ENCODE peak calls at places on chromosomes 6 and 20, in eight cellular contexts. J, K, H, U, W, A, Y and Q are unnamed samples.

GRCh38 chr6:127547909-127548649 is 28.9 kb upstream of the C6orf58 start:
- DNase-seq in J (no peak), K (no peak), H (no peak), U (peak), W (no peak), A (no peak), Y (no peak), Q (no peak)

GRCh38 chr6:135995160-135995898 is 143.8 kb downstream of the PDE7B start:
- DNase-seq in J (peak), K (no peak), H (no peak), U (no peak), W (no peak), A (no peak), Y (no peak), Q (peak)

GRCh38 chr6:4133941-4134838 is 1.2 kb downstream of the ECI2 start:
- DNase-seq in J (no peak), K (no peak), H (no peak), U (peak), W (peak), A (peak), Y (peak), Q (no peak)

GRCh38 chr6:36362551-36363389 is 24.7 kb downstream of the ETV7 start:
- DNase-seq in J (no peak), K (no peak), H (no peak), U (no peak), W (no peak), A (no peak), Y (peak), Q (no peak)

GRCh38 chr6:37624606-37625574 is 72.8 kb downstream of the MDGA1 start:
- DNase-seq in J (no peak), K (no peak), H (no peak), U (peak), W (no peak), A (peak), Y (no peak), Q (no peak)

GRCh38 chr6:87718662-87719433 is 16.8 kb upstream of the AKIRIN2 start:
- DNase-seq in J (no peak), K (no peak), H (no peak), U (no peak), W (no peak), A (no peak), Y (peak), Q (no peak)

GRCh38 chr20:62558779-62559178 is 83.0 kb upstream of the GATA5 start:
- DNase-seq in J (no peak), K (no peak), H (no peak), U (peak), W (no peak), A (no peak), Y (no peak), Q (no peak)

GRCh38 chr20:49635171-49635570 is 67.2 kb upstream of the PTGIS start:
- DNase-seq in J (no peak), K (no peak), H (no peak), U (no peak), W (no peak), A (peak), Y (no peak), Q (no peak)

GRCh38 chr20:40279390-40279789 is 409.6 kb downstream of the MAFB start:
- DNase-seq in J (no peak), K (no peak), H (no peak), U (no peak), W (peak), A (peak), Y (peak), Q (no peak)

GRCh38 chr6:8322659-8323058 is 112.7 kb downstream of the SLC35B3 start:
- DNase-seq in J (no peak), K (no peak), H (no peak), U (no peak), W (no peak), A (no peak), Y (no peak), Q (no peak)

GRCh38 chr6:75204959-75205775 is 686 bp downstream of the COL12A1 start:
- DNase-seq in J (peak), K (no peak), H (no peak), U (peak), W (no peak), A (peak), Y (no peak), Q (no peak)

GRCh38 chr6:158708239-158708638 is 58.4 kb downstream of the SYTL3 start:
- DNase-seq in J (no peak), K (no peak), H (no peak), U (no peak), W (no peak), A (no peak), Y (no peak), Q (no peak)

GRCh38 chr6:159252955-159253508 is 83.8 kb downstream of the FNDC1 start:
- DNase-seq in J (peak), K (peak), H (peak), U (peak), W (peak), A (peak), Y (peak), Q (peak)

GRCh38 chr6:140069576-140069975 is 695.1 kb upstream of the CITED2 start:
- DNase-seq in J (no peak), K (no peak), H (no peak), U (no peak), W (no peak), A (no peak), Y (no peak), Q (no peak)

GRCh38 chr20:23363257-23363649 is 1.3 kb downstream of the GZF1 start:
- DNase-seq in J (no peak), K (no peak), H (no peak), U (no peak), W (no peak), A (no peak), Y (no peak), Q (no peak)

GRCh38 chr20:64083380-64084208 is 604 bp downstream of the LKAAEAR1 start:
- DNase-seq in J (peak), K (no peak), H (no peak), U (peak), W (peak), A (peak), Y (peak), Q (no peak)

GRCh38 chr6:45727228-45727627 is 288.4 kb downstream of the CLIC5 start:
- DNase-seq in J (no peak), K (no peak), H (no peak), U (no peak), W (no peak), A (no peak), Y (no peak), Q (no peak)

GRCh38 chr6:32439139-32439538 is 548 bp upstream of the HLA-DRA start:
- DNase-seq in J (no peak), K (no peak), H (no peak), U (no peak), W (no peak), A (no peak), Y (no peak), Q (no peak)

GRCh38 chr6:143804835-143805239 is 38.3 kb upstream of the LTV1 start:
- DNase-seq in J (no peak), K (no peak), H (no peak), U (no peak), W (peak), A (no peak), Y (no peak), Q (no peak)

GRCh38 chr6:117397536-117398227 is 28.1 kb downstream of the ROS1 start:
- DNase-seq in J (no peak), K (no peak), H (no peak), U (no peak), W (no peak), A (no peak), Y (no peak), Q (no peak)

GRCh38 chr20:40547492-40548129 is 141.4 kb downstream of the MAFB start:
- DNase-seq in J (no peak), K (no peak), H (no peak), U (no peak), W (no peak), A (no peak), Y (no peak), Q (no peak)

GRCh38 chr20:38935285-38935684 is 9.1 kb downstream of the FAM83D start:
- DNase-seq in J (peak), K (no peak), H (no peak), U (no peak), W (no peak), A (no peak), Y (no peak), Q (peak)

GRCh38 chr6:38453302-38453701 is 186.4 kb downstream of the BTBD9 start:
- DNase-seq in J (no peak), K (no peak), H (no peak), U (no peak), W (no peak), A (no peak), Y (no peak), Q (no peak)

GRCh38 chr6:20642441-20642840 is 108.2 kb downstream of the CDKAL1 start:
- DNase-seq in J (no peak), K (no peak), H (no peak), U (no peak), W (no peak), A (no peak), Y (no peak), Q (no peak)

GRCh38 chr6:104472245-104472644 is 387.5 kb downstream of the HACE1 start:
- DNase-seq in J (no peak), K (no peak), H (no peak), U (no peak), W (no peak), A (no peak), Y (no peak), Q (no peak)

GRCh38 chr6:26296857-26297648 is 67.9 kb upstream of the BTN3A2 start:
- DNase-seq in J (no peak), K (no peak), H (no peak), U (no peak), W (peak), A (no peak), Y (no peak), Q (no peak)

GRCh38 chr6:167397712-167398111 is 72.8 kb downstream of the TTLL2 start:
- DNase-seq in J (no peak), K (no peak), H (no peak), U (peak), W (no peak), A (no peak), Y (no peak), Q (no peak)

GRCh38 chr6:17986656-17987575 is 519 bp downstream of the KIF13A start:
- DNase-seq in J (peak), K (no peak), H (no peak), U (peak), W (peak), A (peak), Y (peak), Q (no peak)

GRCh38 chr20:64049887-64050260 is 435 bp upstream of the SOX18 start:
- DNase-seq in J (no peak), K (no peak), H (no peak), U (no peak), W (no peak), A (no peak), Y (no peak), Q (no peak)

GRCh38 chr6:170081556-170081955 is 209.3 kb downstream of the DLL1 start:
- DNase-seq in J (no peak), K (no peak), H (no peak), U (no peak), W (no peak), A (no peak), Y (no peak), Q (no peak)

GRCh38 chr6:7732219-7732618 is 6.3 kb downstream of the BMP6 start:
- DNase-seq in J (peak), K (no peak), H (no peak), U (peak), W (peak), A (no peak), Y (no peak), Q (no peak)

GRCh38 chr20:49575551-49576060 is 7.7 kb upstream of the PTGIS start:
- DNase-seq in J (peak), K (no peak), H (no peak), U (no peak), W (no peak), A (no peak), Y (no peak), Q (no peak)

GRCh38 chr20:46550441-46550840 is at the start of gene OCSTAMP:
- DNase-seq in J (no peak), K (no peak), H (no peak), U (no peak), W (no peak), A (no peak), Y (peak), Q (no peak)

DNA sequence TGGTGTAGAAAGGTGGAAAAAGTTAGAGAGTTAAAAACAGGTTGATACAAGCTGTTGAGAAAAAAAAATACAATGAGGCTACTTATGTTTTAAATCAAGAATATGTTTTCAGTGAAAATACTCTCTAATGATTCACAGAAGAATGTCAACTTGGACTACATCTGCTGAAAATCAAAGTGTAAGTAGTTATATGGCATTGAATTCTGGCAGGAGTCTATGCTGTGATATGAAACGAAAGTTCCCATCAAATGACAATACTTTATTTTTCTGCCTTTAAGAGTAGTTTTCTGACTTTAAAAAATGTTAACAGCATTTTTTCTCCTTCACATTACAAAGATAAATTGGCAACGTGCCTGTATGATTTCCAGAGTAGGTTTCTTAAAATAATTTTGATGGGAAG is 158.3 kb downstream of the EYA4 start:
- DNase-seq in J (no peak), K (no peak), H (no peak), U (no peak), W (no peak), A (no peak), Y (no peak), Q (no peak)
- TF ChIP-seq REST in J (no peak), K (no peak), H (no peak), U (no peak), W (no peak), A (no peak), Y (no peak), Q (no peak)

DNA sequence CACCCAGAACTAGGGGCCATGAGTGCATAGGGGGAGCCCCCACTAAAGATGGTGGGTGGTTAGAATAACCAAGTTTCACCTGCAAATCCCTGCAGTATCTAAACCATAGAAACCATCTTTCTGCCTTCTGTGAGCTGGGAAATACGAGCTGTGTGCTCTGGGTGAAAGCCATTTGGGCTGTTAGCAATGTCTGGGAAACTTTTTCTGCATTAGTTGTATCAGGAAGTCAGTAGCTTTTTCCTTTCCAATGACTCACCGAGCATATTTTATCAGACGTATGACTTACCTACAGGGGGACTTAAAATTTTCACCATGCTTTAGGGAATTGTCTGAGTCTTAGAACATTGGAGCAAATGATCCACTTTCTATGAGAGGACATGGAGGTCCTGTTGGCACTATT is 584.0 kb downstream of the QKI start:
- DNase-seq in J (no peak), K (no peak), H (no peak), U (no peak), W (no peak), A (no peak), Y (no peak), Q (no peak)
- H3K27ac ChIP-seq in J (no peak), K (no peak), H (no peak), U (no peak), W (no peak), A (no peak), Y (no peak), Q (no peak)

GRCh38 chr20:57190536-57191265 is 75.7 kb downstream of the BMP7 start:
- DNase-seq in J (peak), K (no peak), H (no peak), U (no peak), W (no peak), A (no peak), Y (no peak), Q (no peak)

GRCh38 chr20:57188576-57189079 is 77.8 kb downstream of the BMP7 start:
- DNase-seq in J (no peak), K (no peak), H (no peak), U (no peak), W (no peak), A (no peak), Y (no peak), Q (no peak)

GRCh38 chr20:57188056-57188455 is 78.4 kb downstream of the BMP7 start:
- DNase-seq in J (no peak), K (no peak), H (no peak), U (no peak), W (no peak), A (no peak), Y (no peak), Q (no peak)

GRCh38 chr20:57187068-57187634 is 79.3 kb downstream of the BMP7 start:
- DNase-seq in J (no peak), K (no peak), H (no peak), U (no peak), W (no peak), A (no peak), Y (no peak), Q (no peak)

GRCh38 chr20:57189713-57190112 is 76.7 kb downstream of the BMP7 start:
- DNase-seq in J (no peak), K (no peak), H (no peak), U (no peak), W (no peak), A (no peak), Y (no peak), Q (no peak)
- TF ChIP-seq REST in J (no peak), K (no peak), H (no peak), U (no peak), W (no peak), A (no peak), Y (no peak), Q (no peak)

GRCh38 chr6:31144970-31145340 is 6.1 kb upstream of the PSORS1C2 start:
- DNase-seq in J (no peak), K (no peak), H (no peak), U (no peak), W (no peak), A (no peak), Y (no peak), Q (no peak)
- H3K27ac ChIP-seq in J (no peak), K (no peak), H (no peak), U (no peak), W (no peak), A (no peak), Y (no peak), Q (no peak)

GRCh38 chr6:33628401-33628964 is 7.4 kb downstream of the ITPR3 start:
- DNase-seq in J (no peak), K (no peak), H (no peak), U (no peak), W (no peak), A (no peak), Y (no peak), Q (no peak)
- TF ChIP-seq REST in J (no peak), K (no peak), H (no peak), U (no peak), W (no peak), A (no peak), Y (no peak), Q (no peak)

GRCh38 chr6:113122060-113122459 is 735.1 kb upstream of the MARCKS start:
- DNase-seq in J (peak), K (no peak), H (peak), U (peak), W (no peak), A (no peak), Y (no peak), Q (peak)

GRCh38 chr6:113120577-113121285 is 736.4 kb upstream of the MARCKS start:
- DNase-seq in J (peak), K (no peak), H (peak), U (peak), W (no peak), A (no peak), Y (peak), Q (no peak)

GRCh38 chr6:113120214-113120576 is 737.0 kb upstream of the MARCKS start:
- DNase-seq in J (peak), K (no peak), H (peak), U (no peak), W (no peak), A (no peak), Y (peak), Q (no peak)
- H3K27ac ChIP-seq in J (peak), K (no peak), H (no peak), U (no peak), W (no peak), A (peak), Y (no peak), Q (no peak)

GRCh38 chr6:82330171-82330804 is 33.3 kb upstream of the TPBG start:
- DNase-seq in J (no peak), K (no peak), H (no peak), U (no peak), W (no peak), A (no peak), Y (no peak), Q (no peak)

GRCh38 chr6:82333781-82334180 is 29.8 kb upstream of the TPBG start:
- DNase-seq in J (no peak), K (no peak), H (no peak), U (no peak), W (no peak), A (no peak), Y (no peak), Q (no peak)

GRCh38 chr6:82331031-82331773 is 32.4 kb upstream of the TPBG start:
- DNase-seq in J (peak), K (no peak), H (no peak), U (peak), W (no peak), A (no peak), Y (no peak), Q (peak)
- TF ChIP-seq REST in J (no peak), K (no peak), H (no peak), U (no peak), W (no peak), A (no peak), Y (no peak), Q (no peak)

GRCh38 chr20:2353231-2353630 is 27.5 kb upstream of the TGM6 start:
- DNase-seq in J (no peak), K (no peak), H (no peak), U (peak), W (peak), A (no peak), Y (peak), Q (no peak)

GRCh38 chr20:2361035-2361593 is 19.6 kb upstream of the TGM6 start:
- DNase-seq in J (no peak), K (no peak), H (no peak), U (no peak), W (no peak), A (no peak), Y (no peak), Q (no peak)

GRCh38 chr20:2358006-2358405 is 22.7 kb upstream of the TGM6 start:
- DNase-seq in J (no peak), K (no peak), H (no peak), U (no peak), W (no peak), A (no peak), Y (no peak), Q (no peak)

GRCh38 chr20:2357114-2357513 is 23.6 kb upstream of the TGM6 start:
- DNase-seq in J (no peak), K (no peak), H (no peak), U (no peak), W (no peak), A (no peak), Y (no peak), Q (no peak)
- H3K27ac ChIP-seq in J (no peak), K (no peak), H (no peak), U (no peak), W (no peak), A (no peak), Y (no peak), Q (no peak)

GRCh38 chr20:53929399-53929798 is 141.0 kb downstream of the BCAS1 start:
- DNase-seq in J (no peak), K (no peak), H (no peak), U (no peak), W (no peak), A (no peak), Y (no peak), Q (no peak)

GRCh38 chr20:53927990-53928389 is 142.4 kb downstream of the BCAS1 start:
- DNase-seq in J (no peak), K (no peak), H (no peak), U (no peak), W (no peak), A (no peak), Y (no peak), Q (no peak)

GRCh38 chr20:53925651-53926401 is 144.6 kb downstream of the BCAS1 start:
- DNase-seq in J (no peak), K (no peak), H (no peak), U (no peak), W (no peak), A (no peak), Y (no peak), Q (no peak)

GRCh38 chr20:53923745-53924369 is 146.5 kb downstream of the BCAS1 start:
- DNase-seq in J (no peak), K (no peak), H (no peak), U (no peak), W (no peak), A (no peak), Y (no peak), Q (no peak)

DNA sequence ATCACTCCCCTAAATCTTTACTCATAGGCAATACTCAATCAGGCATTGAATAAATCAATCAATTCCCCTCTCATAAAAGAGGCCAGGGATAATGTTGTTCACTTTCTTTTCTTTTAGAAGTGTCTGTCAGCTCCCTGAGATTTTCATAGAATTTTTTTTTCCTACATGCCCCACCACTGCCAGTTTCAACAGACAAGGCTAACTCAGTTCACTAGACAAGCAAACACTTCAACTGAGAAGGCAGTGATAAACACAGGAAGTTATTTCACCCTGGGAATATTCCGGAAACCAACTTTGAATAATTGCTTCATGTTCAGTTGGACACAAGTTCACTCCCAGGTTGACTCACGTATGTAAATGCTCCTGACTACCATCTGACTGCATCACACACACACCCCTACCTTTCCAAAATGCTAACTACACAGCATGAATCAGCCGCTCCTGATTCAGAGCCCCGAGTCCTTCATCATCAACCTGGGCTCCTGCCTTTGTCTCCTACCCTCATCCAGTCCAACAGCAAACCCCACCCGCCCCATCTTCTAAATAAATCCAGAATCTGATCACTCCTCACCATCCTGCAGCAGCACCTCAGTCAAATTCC is 143.9 kb downstream of the BCAS1 start:
- DNase-seq in J (peak), K (peak), H (no peak), U (no peak), W (peak), A (no peak), Y (peak), Q (peak)
- TF ChIP-seq REST in J (no peak), K (no peak), H (no peak), U (no peak), W (no peak), A (no peak), Y (no peak), Q (no peak)